ENCODE peak calls at places on chromosomes 12 and 14, in eight cellular contexts. B, O, A, K, Q, X, R and Z are unnamed samples.

GRCh38 chr12:91400249-91400648 is 217.6 kb upstream of the DCN start:
- DNase-seq in R (no peak), O (no peak), X (no peak), A (no peak), K (no peak), B (no peak), Q (no peak), Z (no peak)

GRCh38 chr12:42945927-42946326 is 356.4 kb upstream of the PRICKLE1 start:
- DNase-seq in X (no peak), K (no peak), Q (no peak), R (no peak), B (no peak), A (no peak), O (no peak), Z (no peak)

GRCh38 chr14:95817271-95817670 is 59.4 kb upstream of the TUNAR start:
- DNase-seq in B (no peak), A (no peak), X (no peak), Q (no peak), R (no peak), K (no peak), O (no peak), Z (peak; percentile 49)

GRCh38 chr14:21048638-21049037 is 6.5 kb downstream of the RNASE7 start:
- DNase-seq in Q (no peak), X (no peak), K (no peak), B (no peak), O (no peak), R (no peak), A (no peak), Z (no peak)

GRCh38 chr14:32075636-32076277 is 1.3 kb upstream of the ARHGAP5 start:
- DNase-seq in A (no peak), Q (no peak), B (peak; percentile 67), O (peak; percentile 68), K (peak; percentile 36), X (peak; percentile 25), R (peak; percentile 2), Z (peak; percentile 87)

GRCh38 chr12:56377310-56377988 is 14.8 kb upstream of the APOF start:
- DNase-seq in Q (no peak), X (no peak), B (no peak), A (no peak), O (no peak), R (peak; percentile 62), K (no peak), Z (no peak)

GRCh38 chr12:107522692-107523477 is 162.7 kb upstream of the PWP1 start:
- DNase-seq in X (no peak), A (no peak), Q (no peak), K (no peak), B (no peak), R (no peak), O (no peak), Z (no peak)

GRCh38 chr12:92608418-92609091 is 94.2 kb upstream of the PLEKHG7 start:
- DNase-seq in K (no peak), X (no peak), Q (no peak), B (no peak), A (no peak), O (no peak), R (peak; percentile 67), Z (no peak)

GRCh38 chr12:94481734-94482133 is 22.1 kb upstream of the CEP83 start:
- DNase-seq in K (no peak), O (no peak), Q (no peak), X (no peak), A (no peak), B (no peak), R (no peak), Z (no peak)

GRCh38 chr14:89212386-89213235 is 204.4 kb downstream of the FOXN3 start:
- DNase-seq in B (no peak), A (no peak), X (no peak), O (no peak), K (no peak), R (no peak), Q (no peak), Z (no peak)

GRCh38 chr12:45184145-45184958 is 31.5 kb upstream of the ANO6 start:
- DNase-seq in K (no peak), O (no peak), Q (no peak), B (no peak), A (no peak), X (no peak), R (no peak), Z (no peak)

GRCh38 chr12:45259732-45260480 is 44.0 kb downstream of the ANO6 start:
- DNase-seq in X (no peak), Q (no peak), B (no peak), R (peak; percentile 84), A (no peak), O (no peak), K (no peak), Z (no peak)

GRCh38 chr12:21527451-21528180 is 1.5 kb downstream of the SPX start:
- DNase-seq in Q (peak; percentile 64), A (no peak), O (peak; percentile 33), K (peak; percentile 70), R (peak; percentile 18), X (peak; percentile 36), B (peak; percentile 57), Z (peak; percentile 90)

GRCh38 chr12:55057466-55057865 is 37.7 kb downstream of the NEUROD4 start:
- DNase-seq in Q (no peak), K (no peak), R (no peak), A (no peak), X (no peak), B (no peak), O (no peak), Z (no peak)

DNA sequence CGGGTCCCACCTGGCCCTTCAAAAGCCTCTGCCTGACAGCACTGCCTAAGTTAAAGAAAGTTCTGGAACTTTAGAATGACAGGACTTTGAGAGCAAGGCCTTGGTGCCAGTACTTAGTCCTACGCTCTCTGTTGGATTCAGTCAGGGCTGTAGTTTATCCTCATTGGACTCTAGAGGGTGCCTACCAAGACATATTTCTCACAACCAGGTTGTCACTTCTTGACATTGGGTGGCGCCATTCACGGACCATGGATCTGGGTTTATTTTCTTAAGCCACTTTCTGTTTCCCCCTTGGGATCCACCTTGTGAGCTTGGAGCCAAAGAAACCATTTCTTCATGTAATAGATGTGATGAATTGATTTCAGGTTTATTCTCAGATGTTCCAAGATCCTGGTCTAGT is 787.0 kb upstream of the TBX3 start:
- DNase-seq in X (no peak), R (no peak), Q (no peak), O (no peak), B (no peak), A (no peak), K (no peak), Z (peak; percentile 32)
- TF ChIP-seq CTCF in X (no peak), R (no peak), Q (no peak), O (no peak), B (no peak), A (no peak), K (no peak), Z (no peak)

GRCh38 chr12:12984119-12984518 is 15.9 kb downstream of the HEBP1 start:
- DNase-seq in K (no peak), B (no peak), A (no peak), R (no peak), O (no peak), Q (no peak), X (no peak), Z (no peak)

GRCh38 chr12:12987421-12987820 is 12.6 kb downstream of the HEBP1 start:
- DNase-seq in O (no peak), R (no peak), A (no peak), Q (no peak), K (no peak), X (no peak), B (no peak), Z (no peak)

GRCh38 chr12:12985817-12986408 is 14.2 kb downstream of the HEBP1 start:
- DNase-seq in X (no peak), A (no peak), Q (no peak), R (peak; percentile 17), O (peak; percentile 48), B (no peak), K (no peak), Z (no peak)

GRCh38 chr12:12983420-12984035 is 16.5 kb downstream of the HEBP1 start:
- DNase-seq in A (no peak), O (no peak), Q (no peak), K (no peak), X (no peak), R (peak; percentile 69), B (no peak), Z (no peak)

GRCh38 chr12:12986775-12987332 is 13.2 kb downstream of the HEBP1 start:
- DNase-seq in B (no peak), K (no peak), Q (no peak), R (no peak), O (no peak), X (no peak), A (no peak), Z (no peak)
- TF ChIP-seq CTCF in B (no peak), K (no peak), Q (no peak), R (no peak), O (no peak), X (no peak), A (no peak), Z (no peak)

GRCh38 chr12:68043446-68043845 is 54.2 kb downstream of the IFNG-AS1 start:
- DNase-seq in X (no peak), A (no peak), K (no peak), R (no peak), O (no peak), Q (no peak), B (no peak), Z (no peak)

GRCh38 chr12:68038650-68039049 is 49.4 kb downstream of the IFNG-AS1 start:
- DNase-seq in R (no peak), O (no peak), X (no peak), K (no peak), A (no peak), Q (no peak), B (no peak), Z (no peak)

GRCh38 chr12:68037616-68038255 is 48.5 kb downstream of the IFNG-AS1 start:
- DNase-seq in O (no peak), A (no peak), X (no peak), B (no peak), Q (no peak), R (no peak), K (no peak), Z (no peak)

GRCh38 chr12:68042212-68042699 is 53.0 kb downstream of the IFNG-AS1 start:
- DNase-seq in O (no peak), B (no peak), K (peak; percentile 36), R (peak; percentile 3), A (no peak), X (no peak), Q (peak; percentile 35), Z (no peak)

DNA sequence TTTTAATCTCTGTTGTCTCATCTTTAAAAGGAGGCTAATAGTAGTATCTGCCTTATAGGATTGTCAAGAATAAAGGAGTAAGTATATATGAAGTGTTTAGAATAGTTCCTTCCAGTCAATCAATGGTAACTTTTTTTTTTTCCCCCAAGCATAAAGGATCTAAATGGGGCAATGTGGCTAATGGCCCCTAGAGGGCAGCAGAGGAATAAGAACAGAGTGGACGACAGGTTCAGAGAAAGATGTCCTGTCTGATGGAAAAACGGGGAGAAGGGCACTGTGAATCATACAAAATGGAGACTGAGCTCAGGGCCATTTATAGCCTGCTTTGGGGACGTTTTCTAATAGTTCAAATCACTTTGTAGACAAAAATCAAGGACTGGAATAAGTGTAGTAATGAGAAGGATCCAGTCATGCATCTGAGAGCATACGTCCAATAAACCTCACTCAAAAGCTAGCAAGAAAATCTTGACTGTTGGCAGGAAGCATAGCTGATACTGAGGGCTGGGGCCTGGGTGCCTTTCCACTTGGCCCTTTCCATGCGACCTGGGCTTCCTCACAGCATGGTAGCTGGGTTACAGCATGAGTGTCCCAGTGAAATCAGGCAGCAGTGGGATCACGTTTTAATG is 51.3 kb downstream of the IFNG-AS1 start:
- DNase-seq in O (peak; percentile 63), R (peak; percentile 73), K (peak; percentile 58), A (peak; percentile 11), B (no peak), Q (no peak), X (no peak), Z (no peak)
- TF ChIP-seq CTCF in O (peak; percentile 85), R (peak; percentile 83), K (peak; percentile 99), A (peak; percentile 73), B (peak; percentile 88), Q (peak; percentile 81), X (peak; percentile 80), Z (peak; percentile 89)

GRCh38 chr12:88579941-88580871 is at the start of gene KITLG:
- DNase-seq in A (peak; percentile 16), R (peak; percentile 87), X (peak; percentile 70), O (peak; percentile 89), Q (peak; percentile 44), B (peak; percentile 87), K (peak; percentile 10), Z (peak; percentile 89)
- TF ChIP-seq CTCF in A (no peak), R (peak; percentile 52), X (no peak), O (peak; percentile 18), Q (no peak), B (peak; percentile 42), K (no peak), Z (peak; percentile 36)